ENCODE peak calls at places on chromosome 15, in eight cellular contexts. Q is cardiac muscle cell; J is AG04450; H is left lung; U is heart right ventricle; L is CD8-positive, alpha-beta T cell; P is CD4-positive, alpha-beta memory T cell; W is Caco-2. G is an unnamed sample.

GRCh38 chr15:101710806-101711205 is 13.5 kb downstream of the TARS3 start:
- DNase-seq in Q (peak; percentile 32), J (peak; percentile 23), H (no peak), U (no peak), L (no peak), P (no peak), W (peak; percentile 72), G (no peak)

GRCh38 chr15:37218351-37218916 is 118.1 kb upstream of the MEIS2 start:
- DNase-seq in Q (no peak), J (no peak), H (no peak), U (no peak), L (no peak), P (no peak), W (no peak), G (no peak)

GRCh38 chr15:85482896-85483295 is 102.5 kb downstream of the AKAP13 start:
- DNase-seq in Q (peak; percentile 56), J (peak; percentile 73), H (no peak), U (no peak), L (no peak), P (no peak), W (no peak), G (no peak)

GRCh38 chr15:39338251-39338650 is 242.6 kb upstream of the THBS1 start:
- DNase-seq in Q (no peak), J (no peak), H (no peak), U (no peak), L (no peak), P (no peak), W (peak; percentile 55), G (no peak)

GRCh38 chr15:42914728-42915497 is 5.7 kb downstream of the TTBK2 start:
- DNase-seq in Q (no peak), J (no peak), H (no peak), U (no peak), L (no peak), P (no peak), W (no peak), G (no peak)

GRCh38 chr15:74399511-74400312 is 32.3 kb upstream of the CYP11A1 start:
- DNase-seq in Q (peak; percentile 49), J (no peak), H (no peak), U (no peak), L (peak; percentile 46), P (no peak), W (no peak), G (no peak)

GRCh38 chr15:37100109-37100873 is at the start of gene MEIS2:
- DNase-seq in Q (peak; percentile 98), J (peak; percentile 90), H (peak; percentile 92), U (peak; percentile 92), L (peak; percentile 22), P (peak; percentile 32), W (peak; percentile 96), G (no peak)

GRCh38 chr15:90710436-90710835 is 6.7 kb upstream of the BLM start:
- DNase-seq in Q (peak; percentile 20), J (no peak), H (no peak), U (no peak), L (no peak), P (no peak), W (no peak), G (no peak)

GRCh38 chr15:70611286-70611685 is 152.1 kb downstream of the UACA start:
- DNase-seq in Q (no peak), J (no peak), H (no peak), U (no peak), L (no peak), P (no peak), W (no peak), G (no peak)

GRCh38 chr15:98142584-98142983 is 182.1 kb downstream of the ARRDC4 start:
- DNase-seq in Q (no peak), J (no peak), H (no peak), U (no peak), L (no peak), P (no peak), W (no peak), G (no peak)

GRCh38 chr15:46892621-46893160 is 824.6 kb upstream of the SEMA6D start:
- DNase-seq in Q (no peak), J (no peak), H (no peak), U (no peak), L (no peak), P (no peak), W (peak; percentile 35), G (no peak)

GRCh38 chr15:52013151-52013791 is 5.7 kb upstream of the MAPK6 start:
- DNase-seq in Q (peak; percentile 38), J (no peak), H (no peak), U (no peak), L (no peak), P (no peak), W (no peak), G (no peak)

GRCh38 chr15:90930861-90931629 is 1.3 kb downstream of the HDDC3 start:
- DNase-seq in Q (no peak), J (no peak), H (no peak), U (no peak), L (no peak), P (no peak), W (peak; percentile 27), G (no peak)

GRCh38 chr15:20345401-20345958 is 196.1 kb downstream of the GOLGA6L6 start:
- DNase-seq in Q (no peak), J (no peak), H (peak; percentile 87), U (no peak), L (peak; percentile 4), P (no peak), W (peak; percentile 48), G (no peak)
- H3K9me3 ChIP-seq in Q (peaks cover 46% of the 10 kb centered on the region), J (peaks cover 100% of the 10 kb centered on the region), H (no peaks in the 10 kb centered on the region), U (peaks cover 45% of the 10 kb centered on the region), L (no peaks in the 10 kb centered on the region), P (no peaks in the 10 kb centered on the region), W (peaks cover 52% of the 10 kb centered on the region), G (no peaks in the 10 kb centered on the region)

GRCh38 chr15:25053000-25053815 is 98.4 kb downstream of the SNRPN start:
- DNase-seq in Q (no peak), J (no peak), H (no peak), U (no peak), L (no peak), P (no peak), W (no peak), G (no peak)

GRCh38 chr15:25051399-25052154 is 96.8 kb downstream of the SNRPN start:
- DNase-seq in Q (no peak), J (no peak), H (no peak), U (no peak), L (no peak), P (no peak), W (no peak), G (no peak)

GRCh38 chr15:25054943-25055342 is 100.2 kb downstream of the SNRPN start:
- DNase-seq in Q (no peak), J (no peak), H (no peak), U (no peak), L (no peak), P (no peak), W (no peak), G (no peak)

GRCh38 chr15:25054329-25054728 is 99.5 kb downstream of the SNRPN start:
- DNase-seq in Q (no peak), J (no peak), H (no peak), U (no peak), L (no peak), P (no peak), W (no peak), G (no peak)

DNA sequence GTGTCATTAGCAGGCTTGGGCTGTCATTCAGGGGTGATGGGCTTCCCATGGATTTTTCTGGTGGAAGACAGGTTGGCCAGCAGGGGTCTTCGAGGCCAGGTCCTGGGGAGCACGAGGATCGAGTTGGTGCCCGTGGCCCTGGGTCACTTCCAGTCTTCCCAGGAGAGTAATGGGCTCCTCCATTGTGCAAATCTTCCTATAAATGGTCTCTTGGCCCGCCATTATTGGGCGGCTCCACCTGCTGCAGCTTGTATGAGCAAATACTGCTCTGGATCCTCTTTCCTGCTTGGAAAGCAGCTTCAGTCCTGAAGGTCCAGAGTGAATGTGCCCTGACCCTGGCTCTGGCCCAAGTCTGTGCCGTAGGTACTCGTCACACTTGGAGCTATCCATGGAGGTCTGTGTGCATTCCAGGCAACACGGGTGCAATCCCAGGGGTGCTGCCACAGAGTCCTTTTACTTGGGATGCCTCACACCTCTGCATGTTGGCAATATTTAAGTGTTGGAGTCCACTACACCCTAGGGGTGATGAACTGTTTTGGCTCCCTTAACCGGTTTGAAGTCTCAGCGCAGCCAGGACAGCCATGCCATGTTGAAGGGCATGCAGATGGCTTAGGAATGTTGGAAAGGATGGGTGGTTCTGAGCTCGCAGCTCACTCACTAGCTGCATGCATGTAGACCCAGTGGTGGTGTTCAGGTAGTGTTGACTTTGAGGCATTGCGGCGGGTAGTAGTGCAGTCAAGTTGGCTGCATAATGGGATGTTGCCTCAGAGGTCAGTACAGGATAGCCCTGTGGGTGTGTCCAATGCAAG is 97.6 kb downstream of the SNRPN start:
- DNase-seq in Q (no peak), J (no peak), H (no peak), U (no peak), L (no peak), P (no peak), W (no peak), G (no peak)
- H3K9me3 ChIP-seq in Q (peaks cover 10% of the 10 kb centered on the region), J (peaks cover 91% of the 10 kb centered on the region), H (no peaks in the 10 kb centered on the region), U (peaks cover 98% of the 10 kb centered on the region), L (peaks cover 91% of the 10 kb centered on the region), P (peaks cover 15% of the 10 kb centered on the region), W (peaks cover 80% of the 10 kb centered on the region), G (peaks cover 48% of the 10 kb centered on the region)

GRCh38 chr15:25136119-25136518 is 181.3 kb downstream of the SNRPN start:
- DNase-seq in Q (peak; percentile 11), J (no peak), H (no peak), U (no peak), L (no peak), P (no peak), W (no peak), G (no peak)

GRCh38 chr15:25134546-25134945 is 179.8 kb downstream of the SNRPN start:
- DNase-seq in Q (peak; percentile 57), J (peak; percentile 2), H (no peak), U (no peak), L (no peak), P (no peak), W (no peak), G (no peak)

GRCh38 chr15:25137013-25137412 is 182.2 kb downstream of the SNRPN start:
- DNase-seq in Q (no peak), J (no peak), H (no peak), U (no peak), L (no peak), P (no peak), W (no peak), G (no peak)

DNA sequence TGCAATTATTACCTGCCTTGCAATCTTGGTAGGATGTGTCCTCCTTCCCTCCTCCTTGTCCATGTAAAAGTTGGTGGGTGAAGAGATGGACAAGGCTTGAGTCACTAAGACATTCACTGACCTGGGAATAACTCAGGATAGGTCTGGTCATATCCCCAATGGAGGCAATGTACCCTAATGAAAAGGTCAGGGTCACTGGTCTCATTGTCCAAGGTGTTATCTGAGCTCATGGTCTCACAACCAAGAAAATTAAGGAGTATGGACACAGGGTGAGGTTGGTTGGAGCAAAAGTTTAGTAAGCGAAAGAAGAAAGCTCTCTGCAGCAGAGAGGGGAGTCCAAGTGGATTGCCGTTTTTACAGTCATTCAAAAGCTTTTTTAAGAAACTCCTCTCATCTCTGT is 179.0 kb downstream of the SNRPN start:
- DNase-seq in Q (no peak), J (no peak), H (no peak), U (no peak), L (no peak), P (no peak), W (no peak), G (no peak)
- H3K9me3 ChIP-seq in Q (no peaks in the 10 kb centered on the region), J (no peaks in the 10 kb centered on the region), H (no peaks in the 10 kb centered on the region), U (peaks cover 69% of the 10 kb centered on the region), L (no peaks in the 10 kb centered on the region), P (no peaks in the 10 kb centered on the region), W (peaks cover 5% of the 10 kb centered on the region), G (peaks cover 7% of the 10 kb centered on the region)

DNA sequence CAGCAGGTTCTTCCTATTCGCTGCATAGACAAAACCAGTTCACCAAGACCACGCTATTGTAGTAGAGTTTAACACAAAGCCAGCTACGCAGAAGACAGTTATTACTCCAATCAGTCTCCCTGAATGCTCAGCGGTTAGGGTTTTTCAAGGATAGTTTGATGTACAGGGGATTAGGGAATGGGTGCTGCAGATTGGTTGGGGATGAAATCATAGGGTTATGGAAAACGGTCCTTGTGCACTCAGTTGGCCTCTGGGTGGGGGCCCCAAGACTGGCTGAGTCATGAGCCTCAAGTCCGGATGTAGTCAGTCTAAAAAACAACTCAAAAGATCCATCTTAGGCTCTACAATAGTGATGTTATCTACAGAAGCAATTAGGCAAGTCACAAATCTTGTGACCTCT is 57.5 kb downstream of the LIPC start:
- DNase-seq in Q (no peak), J (no peak), H (no peak), U (no peak), L (no peak), P (no peak), W (no peak), G (no peak)
- H3K9me3 ChIP-seq in Q (no peaks in the 10 kb centered on the region), J (peaks cover 15% of the 10 kb centered on the region), H (no peaks in the 10 kb centered on the region), U (peaks cover 12% of the 10 kb centered on the region), L (peaks cover 5% of the 10 kb centered on the region), P (no peaks in the 10 kb centered on the region), W (peaks cover 10% of the 10 kb centered on the region), G (peaks cover 4% of the 10 kb centered on the region)